ENCODE peak calls at places on chromosome 2, in six cellular contexts. L, A, C, D, Y and O are unnamed samples.

GRCh38 chr2:64617631-64618151 is 36.0 kb downstream of the SERTAD2 start:
- ATAC-seq in L (no peak), A (no peak), C (no peak), D (no peak), Y (no peak), O (no peak)

GRCh38 chr2:74764429-74765272 is 69.3 kb upstream of the HK2 start:
- ATAC-seq in L (peak), A (no peak), C (no peak), D (no peak), Y (no peak), O (no peak)

GRCh38 chr2:232419245-232420072 is 12.8 kb downstream of the ALPG start:
- ATAC-seq in L (peak), A (no peak), C (no peak), D (no peak), Y (no peak), O (no peak)

GRCh38 chr2:10028407-10028987 is 14.9 kb upstream of the KLF11 start:
- ATAC-seq in L (no peak), A (peak), C (no peak), D (peak), Y (no peak), O (no peak)

GRCh38 chr2:39313575-39313974 is 69.8 kb upstream of the CDKL4 start:
- ATAC-seq in L (no peak), A (no peak), C (no peak), D (no peak), Y (no peak), O (no peak)

GRCh38 chr2:922230-922629 is 28.4 kb upstream of the SNTG2 start:
- ATAC-seq in L (no peak), A (no peak), C (no peak), D (peak), Y (no peak), O (no peak)

GRCh38 chr2:101733257-101733993 is 35.9 kb downstream of the MAP4K4 start:
- ATAC-seq in L (no peak), A (no peak), C (peak), D (peak), Y (no peak), O (no peak)

GRCh38 chr2:102803041-102803896 is 41.4 kb downstream of the TMEM182 start:
- ATAC-seq in L (peak), A (no peak), C (peak), D (no peak), Y (no peak), O (no peak)

GRCh38 chr2:68236080-68236734 is 16.1 kb downstream of the PPP3R1 start:
- ATAC-seq in L (peak), A (no peak), C (no peak), D (no peak), Y (no peak), O (no peak)

GRCh38 chr2:60335533-60336237 is 217.8 kb downstream of the BCL11A start:
- ATAC-seq in L (no peak), A (peak), C (no peak), D (no peak), Y (no peak), O (no peak)

GRCh38 chr2:17768894-17769293 is 15.0 kb downstream of the GEN1 start:
- ATAC-seq in L (no peak), A (no peak), C (no peak), D (no peak), Y (no peak), O (no peak)